ENCODE peak calls at places on chromosomes 1 and 21, in five cellular contexts. One of them, this sample, is unnamed.

GRCh38 chr1:183648042-183648441 is 5.1 kb downstream of the APOBEC4 start:
- DNase-seq in CD4-positive, alpha-beta T cell: no peak
- DNase-seq in AG04450: no peak
- DNase-seq in heart right ventricle: no peak
- DNase-seq in DND-41: no peak
- DNase-seq in this sample: no peak

GRCh38 chr1:42756956-42757891 is 9.6 kb downstream of the P3H1 start:
- DNase-seq in DND-41: peak; percentile 21
- DNase-seq in heart right ventricle: no peak
- DNase-seq in AG04450: peak; percentile 39
- DNase-seq in CD4-positive, alpha-beta T cell: no peak
- DNase-seq in this sample: no peak

GRCh38 chr1:1058921-1059493 is 15.1 kb downstream of the RNF223 start:
- DNase-seq in AG04450: no peak
- DNase-seq in DND-41: no peak
- DNase-seq in CD4-positive, alpha-beta T cell: no peak
- DNase-seq in heart right ventricle: no peak
- DNase-seq in this sample: no peak

GRCh38 chr21:40120944-40121575 is 253.8 kb downstream of the PCP4 start:
- DNase-seq in AG04450: no peak
- DNase-seq in CD4-positive, alpha-beta T cell: no peak
- DNase-seq in DND-41: no peak
- DNase-seq in heart right ventricle: no peak
- DNase-seq in this sample: no peak

GRCh38 chr1:15243275-15244043 is 3.6 kb upstream of the FHAD1 start:
- DNase-seq in DND-41: no peak
- DNase-seq in heart right ventricle: no peak
- DNase-seq in CD4-positive, alpha-beta T cell: no peak
- DNase-seq in AG04450: no peak
- DNase-seq in this sample: no peak

GRCh38 chr21:17930102-17930501 is 110.9 kb upstream of the C21orf91 start:
- DNase-seq in DND-41: no peak
- DNase-seq in CD4-positive, alpha-beta T cell: no peak
- DNase-seq in AG04450: no peak
- DNase-seq in heart right ventricle: no peak
- DNase-seq in this sample: no peak

GRCh38 chr1:232805269-232806070 is at the start of gene MAP10:
- DNase-seq in CD4-positive, alpha-beta T cell: peak; percentile 65
- DNase-seq in heart right ventricle: peak; percentile 79
- DNase-seq in DND-41: peak; percentile 92
- DNase-seq in AG04450: peak; percentile 42
- DNase-seq in this sample: peak; percentile 93

GRCh38 chr1:229258031-229258850 is 12.7 kb upstream of the RAB4A start:
- DNase-seq in CD4-positive, alpha-beta T cell: peak; percentile 53
- DNase-seq in DND-41: peak; percentile 68
- DNase-seq in AG04450: peak; percentile 30
- DNase-seq in heart right ventricle: peak; percentile 67
- DNase-seq in this sample: no peak

GRCh38 chr1:204316164-204316563 is 43.6 kb downstream of the PLEKHA6 start:
- DNase-seq in heart right ventricle: no peak
- DNase-seq in DND-41: no peak
- DNase-seq in AG04450: no peak
- DNase-seq in CD4-positive, alpha-beta T cell: no peak
- DNase-seq in this sample: no peak

GRCh38 chr1:171267391-171267790 is 19.1 kb downstream of the FMO1 start:
- DNase-seq in heart right ventricle: no peak
- DNase-seq in AG04450: no peak
- DNase-seq in CD4-positive, alpha-beta T cell: no peak
- DNase-seq in DND-41: no peak
- DNase-seq in this sample: no peak

GRCh38 chr1:62439652-62440371 is 3.0 kb downstream of the USP1 start:
- DNase-seq in heart right ventricle: no peak
- DNase-seq in CD4-positive, alpha-beta T cell: no peak
- DNase-seq in DND-41: no peak
- DNase-seq in AG04450: no peak
- DNase-seq in this sample: no peak

GRCh38 chr1:42420911-42421585 is 34.8 kb downstream of the ZMYND12 start:
- DNase-seq in CD4-positive, alpha-beta T cell: no peak
- DNase-seq in DND-41: no peak
- DNase-seq in AG04450: peak; percentile 42
- DNase-seq in heart right ventricle: peak; percentile 63
- DNase-seq in this sample: no peak

GRCh38 chr1:24775901-24776300 is 30.7 kb downstream of the CLIC4 start:
- DNase-seq in AG04450: no peak
- DNase-seq in heart right ventricle: no peak
- DNase-seq in CD4-positive, alpha-beta T cell: no peak
- DNase-seq in DND-41: no peak
- DNase-seq in this sample: no peak

GRCh38 chr21:41953831-41954653 is at the start of gene C2CD2:
- DNase-seq in AG04450: no peak
- DNase-seq in DND-41: peak; percentile 45
- DNase-seq in heart right ventricle: peak; percentile 69
- DNase-seq in CD4-positive, alpha-beta T cell: no peak
- DNase-seq in this sample: peak; percentile 89

GRCh38 chr1:108695515-108695914 is 3.4 kb downstream of the PRPF38B start:
- DNase-seq in heart right ventricle: no peak
- DNase-seq in AG04450: no peak
- DNase-seq in CD4-positive, alpha-beta T cell: no peak
- DNase-seq in DND-41: no peak
- DNase-seq in this sample: no peak

GRCh38 chr1:212450331-212450881 is 17.7 kb downstream of the NENF start:
- DNase-seq in CD4-positive, alpha-beta T cell: no peak
- DNase-seq in DND-41: no peak
- DNase-seq in AG04450: no peak
- DNase-seq in heart right ventricle: peak; percentile 54
- DNase-seq in this sample: no peak

GRCh38 chr1:155715777-155716176 is 26.9 kb downstream of the DAP3 start:
- DNase-seq in heart right ventricle: no peak
- DNase-seq in AG04450: no peak
- DNase-seq in CD4-positive, alpha-beta T cell: no peak
- DNase-seq in DND-41: no peak
- DNase-seq in this sample: no peak

GRCh38 chr1:25933479-25934365 is 27.5 kb upstream of the STMN1 start:
- DNase-seq in heart right ventricle: no peak
- DNase-seq in CD4-positive, alpha-beta T cell: no peak
- DNase-seq in AG04450: no peak
- DNase-seq in DND-41: no peak
- DNase-seq in this sample: no peak

GRCh38 chr1:166490437-166490784 is 323.6 kb upstream of the FAM78B start:
- DNase-seq in heart right ventricle: no peak
- DNase-seq in AG04450: no peak
- DNase-seq in CD4-positive, alpha-beta T cell: no peak
- DNase-seq in DND-41: no peak
- DNase-seq in this sample: no peak

GRCh38 chr21:43819511-43820405 is 30.4 kb downstream of the RRP1 start:
- DNase-seq in AG04450: no peak
- DNase-seq in DND-41: no peak
- DNase-seq in CD4-positive, alpha-beta T cell: no peak
- DNase-seq in heart right ventricle: no peak
- DNase-seq in this sample: peak; percentile 72

DNA sequence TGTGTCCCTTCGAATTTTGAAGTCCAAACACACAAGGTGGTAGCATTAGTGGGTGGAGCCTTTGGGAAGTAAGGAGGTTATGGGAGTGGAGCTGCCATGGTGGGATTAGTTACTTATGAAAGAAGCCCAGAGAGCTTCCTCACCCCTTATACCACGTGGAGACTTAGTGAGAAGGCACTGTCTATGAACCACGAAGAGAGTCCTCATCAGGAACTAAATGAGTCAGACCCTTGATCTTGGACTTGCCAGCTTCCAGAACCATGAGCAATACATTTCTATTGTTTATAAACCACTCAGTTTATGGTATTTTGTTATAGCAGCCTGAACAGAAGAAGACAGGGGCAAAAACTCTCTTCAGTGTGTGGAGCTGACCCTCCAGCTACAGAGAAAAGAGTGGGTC is 259.3 kb upstream of the AJAP1 start:
- DNase-seq in DND-41: no peak
- DNase-seq in heart right ventricle: no peak
- DNase-seq in CD4-positive, alpha-beta T cell: no peak
- DNase-seq in AG04450: no peak
- DNase-seq in this sample: no peak
- H3K9me3 ChIP-seq in DND-41: no peaks in the 10 kb centered on the region
- H3K9me3 ChIP-seq in heart right ventricle: peaks cover 8% of the 10 kb centered on the region
- H3K9me3 ChIP-seq in CD4-positive, alpha-beta T cell: peaks cover 5% of the 10 kb centered on the region
- H3K9me3 ChIP-seq in AG04450: peaks cover 66% of the 10 kb centered on the region
- H3K9me3 ChIP-seq in this sample: peaks cover 22% of the 10 kb centered on the region

DNA sequence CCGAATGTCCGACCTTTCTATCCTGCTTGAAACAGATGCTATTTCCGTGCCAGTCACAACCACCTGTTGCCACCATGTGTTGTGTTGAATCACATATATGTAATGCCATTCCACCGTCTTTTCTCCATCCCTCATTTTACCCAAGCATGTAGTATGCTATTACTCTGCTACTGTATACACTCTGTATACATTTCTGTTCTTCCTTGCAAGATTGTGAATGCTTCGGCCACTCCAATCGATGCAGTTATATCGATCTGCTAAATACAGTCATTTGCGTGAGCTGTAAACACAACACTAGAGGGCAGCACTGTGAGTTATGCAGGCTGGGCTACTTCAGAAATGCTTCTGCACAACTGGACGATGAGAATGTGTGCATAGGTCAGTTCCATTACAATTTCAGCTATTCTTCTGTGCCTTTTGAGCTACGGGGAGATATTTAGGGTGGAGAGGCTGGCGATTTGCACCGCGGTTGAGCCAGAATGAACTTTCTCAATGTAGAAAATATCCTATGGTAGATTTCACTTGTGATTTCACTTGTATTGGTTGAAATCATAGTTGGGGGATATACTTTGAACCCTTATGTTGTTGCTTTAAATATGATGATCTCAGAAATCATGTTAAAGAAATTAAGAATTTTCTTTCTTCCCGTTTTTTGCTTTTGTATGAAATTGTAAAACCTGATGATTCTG is 289.8 kb downstream of the NTNG1 start:
- DNase-seq in CD4-positive, alpha-beta T cell: no peak
- DNase-seq in AG04450: peak; percentile 6
- DNase-seq in DND-41: peak; percentile 32
- DNase-seq in heart right ventricle: peak; percentile 12
- DNase-seq in this sample: no peak
- H3K9me3 ChIP-seq in CD4-positive, alpha-beta T cell: no peaks in the 10 kb centered on the region
- H3K9me3 ChIP-seq in AG04450: no peaks in the 10 kb centered on the region
- H3K9me3 ChIP-seq in DND-41: no peaks in the 10 kb centered on the region
- H3K9me3 ChIP-seq in heart right ventricle: no peaks in the 10 kb centered on the region
- H3K9me3 ChIP-seq in this sample: no peaks in the 10 kb centered on the region

DNA sequence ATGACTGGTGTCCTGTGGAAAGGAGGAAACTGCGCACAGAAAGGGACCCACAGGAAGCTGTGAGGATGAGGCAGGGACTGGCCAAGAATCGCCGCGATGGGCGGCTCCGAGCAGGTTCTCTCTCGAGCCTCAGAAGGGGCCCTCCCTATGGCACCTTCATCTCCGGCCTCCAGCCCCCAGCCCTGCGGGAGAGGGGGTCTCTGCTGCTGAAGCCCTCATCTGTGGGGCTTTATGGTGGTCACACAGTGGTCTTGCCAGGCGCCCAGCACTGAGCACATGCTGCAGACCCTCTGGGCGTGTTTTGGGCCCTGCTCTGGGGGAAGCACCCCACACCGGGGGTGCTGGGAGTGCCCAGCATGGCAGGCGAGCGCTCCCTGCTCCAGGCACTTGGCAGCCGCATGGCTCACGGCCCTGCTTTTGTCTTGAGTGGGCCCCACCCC is 86.6 kb upstream of the ACTRT2 start:
- DNase-seq in heart right ventricle: no peak
- DNase-seq in AG04450: no peak
- DNase-seq in CD4-positive, alpha-beta T cell: no peak
- DNase-seq in DND-41: no peak
- DNase-seq in this sample: no peak
- H3K9me3 ChIP-seq in heart right ventricle: no peaks in the 10 kb centered on the region
- H3K9me3 ChIP-seq in AG04450: peaks cover 100% of the 10 kb centered on the region
- H3K9me3 ChIP-seq in CD4-positive, alpha-beta T cell: no peaks in the 10 kb centered on the region
- H3K9me3 ChIP-seq in DND-41: peaks cover 3% of the 10 kb centered on the region
- H3K9me3 ChIP-seq in this sample: peaks cover 7% of the 10 kb centered on the region

DNA sequence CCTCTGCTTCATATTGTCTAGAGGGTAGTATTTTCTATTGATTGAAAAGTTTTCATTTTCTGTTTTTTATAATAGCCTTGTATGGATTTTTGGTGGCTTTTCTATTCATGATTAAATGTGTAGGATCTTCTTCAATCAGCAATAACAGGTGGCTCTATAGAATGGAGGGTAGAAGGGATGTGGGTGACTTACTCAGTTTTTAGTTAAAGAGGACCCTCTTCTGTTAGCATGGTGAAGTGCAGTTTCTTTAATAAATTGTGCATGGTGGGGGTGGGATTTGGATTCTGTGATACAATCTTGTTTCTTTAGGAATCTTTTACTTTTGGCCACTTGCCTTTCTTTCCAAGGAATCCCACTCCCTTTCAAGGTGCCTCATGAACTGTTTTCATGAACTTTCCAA is 64.7 kb downstream of the SLC35A3 start:
- DNase-seq in heart right ventricle: no peak
- DNase-seq in AG04450: peak; percentile 11
- DNase-seq in CD4-positive, alpha-beta T cell: no peak
- DNase-seq in DND-41: no peak
- DNase-seq in this sample: no peak
- H3K9me3 ChIP-seq in heart right ventricle: no peaks in the 10 kb centered on the region
- H3K9me3 ChIP-seq in AG04450: no peaks in the 10 kb centered on the region
- H3K9me3 ChIP-seq in CD4-positive, alpha-beta T cell: no peaks in the 10 kb centered on the region
- H3K9me3 ChIP-seq in DND-41: no peaks in the 10 kb centered on the region
- H3K9me3 ChIP-seq in this sample: no peaks in the 10 kb centered on the region

GRCh38 chr21:45588086-45588825 is 46.0 kb upstream of the SLC19A1 start:
- DNase-seq in CD4-positive, alpha-beta T cell: no peak
- DNase-seq in heart right ventricle: no peak
- DNase-seq in AG04450: no peak
- DNase-seq in DND-41: no peak
- DNase-seq in this sample: no peak

GRCh38 chr21:45584786-45585185 is 42.5 kb upstream of the SLC19A1 start:
- DNase-seq in DND-41: no peak
- DNase-seq in heart right ventricle: no peak
- DNase-seq in AG04450: no peak
- DNase-seq in CD4-positive, alpha-beta T cell: no peak
- DNase-seq in this sample: no peak

GRCh38 chr21:45588861-45589491 is 46.7 kb upstream of the SLC19A1 start:
- DNase-seq in heart right ventricle: no peak
- DNase-seq in AG04450: no peak
- DNase-seq in DND-41: no peak
- DNase-seq in CD4-positive, alpha-beta T cell: no peak
- DNase-seq in this sample: no peak

GRCh38 chr21:45583831-45584509 is 41.7 kb upstream of the SLC19A1 start:
- DNase-seq in heart right ventricle: no peak
- DNase-seq in DND-41: no peak
- DNase-seq in AG04450: no peak
- DNase-seq in CD4-positive, alpha-beta T cell: no peak
- DNase-seq in this sample: peak; percentile 23

GRCh38 chr21:45586289-45586858 is 44.1 kb upstream of the SLC19A1 start:
- DNase-seq in CD4-positive, alpha-beta T cell: no peak
- DNase-seq in DND-41: no peak
- DNase-seq in heart right ventricle: no peak
- DNase-seq in AG04450: no peak
- DNase-seq in this sample: peak; percentile 6
- H3K9me3 ChIP-seq in CD4-positive, alpha-beta T cell: peaks cover 15% of the 10 kb centered on the region
- H3K9me3 ChIP-seq in DND-41: peaks cover 9% of the 10 kb centered on the region
- H3K9me3 ChIP-seq in heart right ventricle: peaks cover 18% of the 10 kb centered on the region
- H3K9me3 ChIP-seq in AG04450: peaks cover 37% of the 10 kb centered on the region
- H3K9me3 ChIP-seq in this sample: no peaks in the 10 kb centered on the region

GRCh38 chr1:246988316-246988715 is 19.5 kb downstream of the ZNF695 start:
- DNase-seq in heart right ventricle: no peak
- DNase-seq in CD4-positive, alpha-beta T cell: no peak
- DNase-seq in AG04450: no peak
- DNase-seq in DND-41: no peak
- DNase-seq in this sample: no peak
- H3K9me3 ChIP-seq in heart right ventricle: peaks cover 82% of the 10 kb centered on the region
- H3K9me3 ChIP-seq in CD4-positive, alpha-beta T cell: peaks cover 84% of the 10 kb centered on the region
- H3K9me3 ChIP-seq in AG04450: peaks cover 35% of the 10 kb centered on the region
- H3K9me3 ChIP-seq in DND-41: peaks cover 93% of the 10 kb centered on the region
- H3K9me3 ChIP-seq in this sample: peaks cover 100% of the 10 kb centered on the region

This sample was measured in left lung.